ENCODE peak calls at places on chromosomes 3 and 15, in five cellular contexts. W, J, Y, X and K are unnamed samples.

GRCh38 chr3:174548841-174549623 is 310.1 kb upstream of the NAALADL2 start:
- DNase-seq in W (no peak), J (no peak), Y (no peak), X (no peak), K (no peak)

GRCh38 chr3:108131795-108132134 is 40.9 kb upstream of the CD47 start:
- DNase-seq in W (no peak), J (no peak), Y (no peak), X (no peak), K (no peak)

GRCh38 chr3:74992898-74993297 is 378.4 kb upstream of the CNTN3 start:
- DNase-seq in W (no peak), J (no peak), Y (no peak), X (no peak), K (no peak)

GRCh38 chr3:89227218-89227617 is 119.8 kb downstream of the EPHA3 start:
- DNase-seq in W (no peak), J (peak), Y (no peak), X (no peak), K (peak)

GRCh38 chr3:12513694-12514446 is 29.6 kb downstream of the TSEN2 start:
- DNase-seq in W (no peak), J (no peak), Y (no peak), X (no peak), K (no peak)

GRCh38 chr15:25989327-25989726 is 126.2 kb upstream of the ATP10A start:
- DNase-seq in W (no peak), J (no peak), Y (no peak), X (no peak), K (no peak)

GRCh38 chr3:191774485-191774884 is 313.5 kb downstream of the PYDC2 start:
- DNase-seq in W (no peak), J (no peak), Y (no peak), X (no peak), K (peak)

GRCh38 chr3:23728651-23729117 is 77.1 kb upstream of the UBE2E1 start:
- DNase-seq in W (no peak), J (no peak), Y (no peak), X (no peak), K (peak)

GRCh38 chr3:194296832-194297666 is 54.1 kb downstream of the CPN2 start:
- DNase-seq in W (no peak), J (no peak), Y (peak), X (no peak), K (peak)

GRCh38 chr3:127637546-127637945 is 8.6 kb downstream of the PODXL2 start:
- DNase-seq in W (no peak), J (no peak), Y (no peak), X (no peak), K (no peak)

GRCh38 chr3:66638717-66639116 is 137.9 kb upstream of the LRIG1 start:
- DNase-seq in W (no peak), J (no peak), Y (no peak), X (no peak), K (no peak)

GRCh38 chr3:58858126-58858525 is 191.6 kb upstream of the FAM3D start:
- DNase-seq in W (no peak), J (no peak), Y (no peak), X (no peak), K (no peak)

GRCh38 chr3:140223197-140223596 is 288.2 kb downstream of the CLSTN2 start:
- DNase-seq in W (no peak), J (no peak), Y (no peak), X (no peak), K (no peak)

GRCh38 chr15:70093070-70093469 is 4.6 kb downstream of the TLE3 start:
- DNase-seq in W (no peak), J (peak), Y (no peak), X (no peak), K (no peak)

GRCh38 chr15:77818484-77819270 is 186.0 kb upstream of the LINGO1 start:
- DNase-seq in W (no peak), J (no peak), Y (no peak), X (no peak), K (no peak)

GRCh38 chr15:51048308-51048707 is 46.4 kb downstream of the TNFAIP8L3 start:
- DNase-seq in W (no peak), J (no peak), Y (no peak), X (no peak), K (no peak)

GRCh38 chr3:17891139-17891850 is 148.9 kb upstream of the TBC1D5 start:
- DNase-seq in W (no peak), J (no peak), Y (no peak), X (no peak), K (peak)

GRCh38 chr3:126126292-126126691 is 42.4 kb upstream of the SLC41A3 start:
- DNase-seq in W (no peak), J (no peak), Y (peak), X (peak), K (no peak)

GRCh38 chr15:90376789-90377188 is 11.3 kb upstream of the IQGAP1 start:
- DNase-seq in W (no peak), J (no peak), Y (no peak), X (peak), K (no peak)
- H3K27ac ChIP-seq in W (no peak), J (no peak), Y (peak), X (no peak), K (no peak)

DNA sequence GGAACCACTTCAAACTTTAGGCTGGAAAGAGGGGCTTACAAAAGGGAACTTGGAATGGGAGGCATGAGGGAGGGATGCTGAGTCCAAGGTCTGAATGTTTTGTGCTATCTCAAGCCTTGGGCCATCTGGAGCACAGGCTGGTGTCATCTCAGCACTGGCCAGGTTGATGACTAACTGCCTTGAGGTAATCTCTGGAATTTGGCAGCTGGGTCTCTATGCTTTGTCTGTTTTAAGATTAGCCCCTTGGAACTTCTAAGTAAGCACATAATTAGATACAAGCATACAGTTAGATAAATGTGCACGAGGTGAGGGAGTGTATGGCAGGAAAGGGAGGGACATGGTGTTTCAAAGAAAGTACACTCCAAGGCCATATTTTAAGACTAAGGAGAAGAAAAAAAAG is 252.4 kb upstream of the CCDC54 start:
- DNase-seq in W (no peak), J (peak), Y (no peak), X (peak), K (peak)
- H3K27ac ChIP-seq in W (no peak), J (no peak), Y (no peak), X (no peak), K (peak)

GRCh38 chr15:71279757-71280141 is 164.5 kb downstream of the THSD4 start:
- DNase-seq in W (no peak), J (no peak), Y (no peak), X (no peak), K (no peak)

GRCh38 chr15:71275566-71276354 is 160.5 kb downstream of the THSD4 start:
- DNase-seq in W (no peak), J (no peak), Y (no peak), X (no peak), K (peak)

GRCh38 chr15:71282086-71282485 is 166.8 kb downstream of the THSD4 start:
- DNase-seq in W (no peak), J (peak), Y (no peak), X (no peak), K (peak)

GRCh38 chr15:71276355-71276665 is 161.0 kb downstream of the THSD4 start:
- DNase-seq in W (no peak), J (no peak), Y (no peak), X (no peak), K (no peak)

GRCh38 chr15:71278989-71279756 is 163.9 kb downstream of the THSD4 start:
- DNase-seq in W (no peak), J (peak), Y (peak), X (peak), K (peak)
- H3K27ac ChIP-seq in W (no peak), J (peak), Y (peak), X (no peak), K (peak)

GRCh38 chr3:183880121-183880520 is 4.6 kb downstream of the PARL start:
- DNase-seq in W (no peak), J (no peak), Y (no peak), X (no peak), K (no peak)

GRCh38 chr3:183884097-183884436 is 613 bp downstream of the PARL start:
- DNase-seq in W (no peak), J (peak), Y (no peak), X (no peak), K (no peak)

GRCh38 chr3:183885766-183886165 is 1.1 kb upstream of the PARL start:
- DNase-seq in W (no peak), J (no peak), Y (no peak), X (no peak), K (no peak)

GRCh38 chr3:183884437-183885296 is at the start of gene PARL:
- DNase-seq in W (peak), J (peak), Y (peak), X (peak), K (peak)

GRCh38 chr3:183883291-183884096 is 1.2 kb downstream of the PARL start:
- DNase-seq in W (no peak), J (no peak), Y (no peak), X (no peak), K (no peak)
- H3K27ac ChIP-seq in W (no peak), J (peak), Y (peak), X (no peak), K (no peak)

DNA sequence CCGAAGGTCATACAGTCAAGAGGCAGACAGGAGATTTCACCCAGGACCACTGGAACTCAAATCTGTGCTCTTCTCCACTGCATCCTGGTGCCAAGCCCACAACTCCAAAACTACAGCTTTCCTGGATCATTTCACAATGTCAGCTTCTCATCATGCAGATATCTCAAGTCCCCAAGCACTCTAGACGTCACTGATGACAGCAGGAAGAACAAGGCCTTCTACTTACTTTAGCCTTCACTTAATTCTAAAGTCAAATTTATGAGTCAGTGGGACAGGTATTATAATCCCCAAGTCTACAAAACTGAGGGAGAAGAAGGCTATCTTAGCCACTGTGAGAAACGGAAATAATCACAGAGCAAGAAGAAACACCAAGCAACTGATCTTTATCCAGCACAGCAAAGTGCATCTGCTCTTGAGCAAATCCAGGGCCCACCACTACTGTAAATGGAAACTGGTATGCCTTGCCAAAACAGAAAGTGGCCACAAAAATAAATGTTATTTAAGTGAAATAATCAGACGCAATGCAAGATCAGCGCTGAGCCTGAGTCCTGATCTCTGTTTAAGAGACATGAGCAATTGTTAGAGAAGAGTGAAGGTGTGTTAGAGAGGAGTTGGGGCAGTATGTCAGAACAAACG is 928 bp downstream of the RAD18 start:
- DNase-seq in W (no peak), J (no peak), Y (no peak), X (no peak), K (no peak)
- H3K27ac ChIP-seq in W (no peak), J (peak), Y (peak), X (no peak), K (peak)

GRCh38 chr3:124780767-124781485 is 50.7 kb downstream of the UMPS start:
- DNase-seq in W (peak), J (peak), Y (peak), X (peak), K (peak)

GRCh38 chr3:124779116-124779515 is 48.9 kb downstream of the UMPS start:
- DNase-seq in W (no peak), J (no peak), Y (no peak), X (no peak), K (no peak)

GRCh38 chr3:124780356-124780755 is 50.1 kb downstream of the UMPS start:
- DNase-seq in W (no peak), J (peak), Y (no peak), X (peak), K (peak)

GRCh38 chr3:124778061-124778460 is 47.8 kb downstream of the UMPS start:
- DNase-seq in W (no peak), J (no peak), Y (no peak), X (no peak), K (no peak)

DNA sequence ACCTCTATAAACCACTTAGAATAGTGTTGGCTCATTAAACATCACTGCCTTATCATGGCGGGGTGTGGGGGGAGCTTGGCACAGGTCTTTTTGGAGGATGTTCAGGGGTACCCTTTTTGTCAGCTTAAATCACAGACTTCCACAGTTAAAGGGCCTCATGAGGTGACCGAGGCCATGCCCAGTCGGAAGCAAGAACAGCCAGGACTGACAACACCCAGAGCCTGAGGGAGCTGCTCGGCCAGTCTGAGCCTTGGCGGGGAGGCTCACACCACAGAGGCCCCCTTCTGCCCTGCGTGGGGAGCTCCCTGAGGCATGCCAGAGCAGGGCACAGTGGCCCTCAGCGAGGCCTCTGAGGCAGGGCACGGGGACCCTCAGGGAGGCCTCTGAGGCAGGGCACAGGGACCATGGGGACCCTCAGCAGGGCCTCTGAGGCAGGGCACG is 49.5 kb downstream of the UMPS start:
- DNase-seq in W (no peak), J (no peak), Y (no peak), X (no peak), K (no peak)
- H3K27ac ChIP-seq in W (peak), J (peak), Y (peak), X (peak), K (peak)

GRCh38 chr15:41690636-41691035 is 30.4 kb downstream of the MGA start:
- DNase-seq in W (no peak), J (no peak), Y (no peak), X (no peak), K (no peak)

GRCh38 chr15:41691471-41691870 is 31.3 kb downstream of the MGA start:
- DNase-seq in W (no peak), J (no peak), Y (no peak), X (no peak), K (peak)

GRCh38 chr15:41692049-41692448 is 31.8 kb downstream of the MGA start:
- DNase-seq in W (no peak), J (no peak), Y (no peak), X (no peak), K (no peak)

GRCh38 chr15:41689834-41690233 is 29.6 kb downstream of the MGA start:
- DNase-seq in W (no peak), J (peak), Y (no peak), X (no peak), K (no peak)

DNA sequence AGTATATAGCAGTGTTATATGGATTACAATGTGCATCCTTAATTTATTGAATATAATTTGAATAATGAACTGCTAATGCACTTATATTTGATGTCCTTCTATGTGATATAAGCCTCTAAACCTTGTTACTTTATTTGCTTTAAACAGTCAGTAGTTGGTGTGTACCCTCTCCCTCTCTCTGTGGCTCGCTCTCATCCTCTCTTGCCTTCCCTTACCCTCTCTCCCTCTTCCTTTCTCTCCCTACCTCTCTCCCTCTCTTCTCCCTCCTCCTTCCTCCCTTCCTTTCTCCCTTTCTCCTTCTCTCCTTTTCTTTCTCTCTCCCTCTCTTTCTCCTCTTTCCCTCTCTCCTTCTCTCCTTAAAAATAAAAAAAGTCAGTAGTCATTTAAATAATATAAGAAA is 28.9 kb downstream of the MGA start:
- DNase-seq in W (no peak), J (no peak), Y (no peak), X (no peak), K (no peak)
- H3K27ac ChIP-seq in W (no peak), J (no peak), Y (no peak), X (no peak), K (no peak)